ENCODE peak calls at places on chromosome 17, in ten cellular contexts. E is esophagus squamous epithelium, B is AG08396, O is dorsolateral prefrontal cortex, W is cardiac fibroblast, Q is A549, J is OCI-M1, T is body of pancreas, Y is T-helper 17 cell, K is GM04504. V is an unnamed sample.

GRCh38 chr17:79466562-79467350 is 144.1 kb downstream of the RBFOX3 start:
- DNase-seq in W (no peak), Y (no peak), J (no peak), B (no peak), E (no peak), K (no peak), T (no peak), Q (no peak), O (peak; percentile 61), V (peak; percentile 94)

GRCh38 chr17:37564252-37564651 is 45.0 kb downstream of the SYNRG start:
- DNase-seq in B (no peak), Y (no peak), E (no peak), W (no peak), Q (no peak), T (no peak), O (no peak), J (no peak), K (no peak), V (no peak)

GRCh38 chr17:10628756-10629155 is 28.4 kb downstream of the MYH3 start:
- DNase-seq in E (no peak), B (no peak), J (no peak), T (no peak), Q (no peak), O (no peak), K (no peak), W (no peak), Y (no peak), V (no peak)

GRCh38 chr17:28947639-28948038 is 3.7 kb downstream of the PHF12 start:
- DNase-seq in Q (no peak), E (no peak), W (no peak), B (no peak), Y (no peak), K (no peak), O (no peak), T (no peak), J (no peak), V (no peak)

GRCh38 chr17:50550661-50551432 is 3.9 kb downstream of the SPATA20 start:
- DNase-seq in T (peak; percentile 87), O (peak; percentile 86), B (peak; percentile 90), Y (no peak), W (peak; percentile 93), K (peak; percentile 68), J (peak; percentile 79), E (no peak), Q (peak; percentile 84), V (peak; percentile 70)

GRCh38 chr17:4585203-4585939 is 1.0 kb downstream of the SMTNL2 start:
- DNase-seq in T (no peak), E (no peak), W (no peak), Q (no peak), B (no peak), J (no peak), K (no peak), O (no peak), Y (no peak), V (no peak)

GRCh38 chr17:46810837-46811236 is 7.7 kb downstream of the WNT3 start:
- DNase-seq in T (no peak), Y (no peak), K (no peak), E (no peak), Q (no peak), J (no peak), O (no peak), B (no peak), W (no peak), V (no peak)

GRCh38 chr17:1714980-1715802 is 5.0 kb upstream of the TLCD2 start:
- DNase-seq in O (no peak), W (peak; percentile 97), K (peak; percentile 87), T (peak; percentile 94), B (peak; percentile 89), Q (peak; percentile 91), J (peak; percentile 69), Y (peak; percentile 31), E (no peak), V (peak; percentile 76)

GRCh38 chr17:4043862-4044261 is 79.6 kb upstream of the ATP2A3 start:
- DNase-seq in B (no peak), K (no peak), T (no peak), Y (peak; percentile 18), J (no peak), O (no peak), E (no peak), Q (no peak), W (no peak), V (no peak)

GRCh38 chr17:34584805-34585416 is 5.5 kb downstream of the TMEM132E start:
- DNase-seq in J (peak; percentile 65), Q (peak; percentile 49), K (no peak), W (peak; percentile 30), T (no peak), O (no peak), B (peak; percentile 38), E (no peak), Y (no peak), V (no peak)

GRCh38 chr17:43634681-43635125 is 27.0 kb downstream of the MEOX1 start:
- DNase-seq in T (no peak), Y (no peak), B (peak; percentile 27), O (no peak), W (peak; percentile 54), E (no peak), J (peak; percentile 19), Q (no peak), K (no peak), V (no peak)

GRCh38 chr17:69947027-69947759 is 127.8 kb upstream of the KCNJ16 start:
- DNase-seq in E (no peak), O (no peak), W (no peak), J (peak; percentile 82), T (no peak), Y (no peak), K (no peak), Q (no peak), B (no peak), V (no peak)

GRCh38 chr17:44170499-44171201 is at the start of gene ASB16:
- DNase-seq in Y (no peak), E (no peak), Q (no peak), B (peak; percentile 74), K (no peak), O (no peak), W (peak; percentile 33), T (peak; percentile 81), J (no peak), V (no peak)

GRCh38 chr17:79950711-79951110 is 85.0 kb downstream of the TBC1D16 start:
- DNase-seq in T (peak; percentile 49), K (no peak), Y (no peak), O (peak; percentile 73), E (no peak), Q (no peak), J (no peak), B (peak; percentile 17), W (no peak), V (peak; percentile 57)

GRCh38 chr17:78985395-78985794 is 5.7 kb upstream of the LGALS3BP start:
- DNase-seq in B (no peak), O (no peak), Y (no peak), J (no peak), E (no peak), Q (no peak), K (no peak), W (no peak), T (no peak), V (no peak)